ENCODE peak calls at places on chromosomes 1 and 21, in ten cellular contexts. H, X, K, D, N, V, F, B, W and S are unnamed samples.
A peak's percentile ranks its signal among the peaks of the same experiment; 100 is the strongest.

GRCh38 chr1:109537450-109538178 is 2.1 kb upstream of the GPR61 start:
- DNase-seq in H (no peak), X (no peak), K (no peak), D (no peak), N (no peak), V (no peak), F (no peak), B (no peak), W (no peak), S (no peak)

GRCh38 chr1:230868736-230869385 is 540 bp upstream of the C1orf198 start:
- DNase-seq in H (peak; percentile 47), X (no peak), K (peak; percentile 78), D (peak; percentile 4), N (no peak), V (peak; percentile 24), F (peak; percentile 71), B (peak; percentile 71), W (no peak), S (no peak)

GRCh38 chr1:242011879-242012674 is 13.2 kb upstream of the MAP1LC3C start:
- DNase-seq in H (peak; percentile 59), X (no peak), K (no peak), D (no peak), N (no peak), V (no peak), F (no peak), B (no peak), W (no peak), S (peak; percentile 34)

GRCh38 chr1:212261361-212261929 is 23.8 kb upstream of the PPP2R5A start:
- DNase-seq in H (no peak), X (no peak), K (peak; percentile 27), D (no peak), N (no peak), V (no peak), F (no peak), B (peak; percentile 40), W (no peak), S (no peak)

GRCh38 chr1:10341062-10341600 is 57.7 kb upstream of the PGD start:
- DNase-seq in H (no peak), X (no peak), K (no peak), D (no peak), N (no peak), V (no peak), F (no peak), B (no peak), W (no peak), S (no peak)

GRCh38 chr1:67956096-67956495 is 94.3 kb downstream of the DIRAS3 start:
- DNase-seq in H (peak; percentile 27), X (no peak), K (no peak), D (no peak), N (no peak), V (no peak), F (no peak), B (no peak), W (no peak), S (no peak)

GRCh38 chr1:10046356-10047085 is 13.8 kb downstream of the UBE4B start:
- DNase-seq in H (no peak), X (no peak), K (no peak), D (no peak), N (peak; percentile 16), V (no peak), F (no peak), B (no peak), W (no peak), S (no peak)

GRCh38 chr21:25342811-25343210 is 264.5 kb downstream of the MRPL39 start:
- DNase-seq in H (peak; percentile 44), X (no peak), K (no peak), D (no peak), N (no peak), V (no peak), F (no peak), B (no peak), W (peak; percentile 28), S (peak; percentile 76)

GRCh38 chr1:88777604-88778149 is 93.6 kb downstream of the PKN2 start:
- DNase-seq in H (no peak), X (no peak), K (no peak), D (no peak), N (no peak), V (no peak), F (no peak), B (no peak), W (no peak), S (no peak)

GRCh38 chr1:40884055-40884795 is 22.1 kb upstream of the CITED4 start:
- DNase-seq in H (peak; percentile 27), X (no peak), K (no peak), D (no peak), N (no peak), V (no peak), F (peak; percentile 36), B (no peak), W (no peak), S (no peak)

GRCh38 chr1:40313329-40313957 is 3.6 kb downstream of the COL9A2 start:
- DNase-seq in H (peak; percentile 66), X (no peak), K (no peak), D (no peak), N (no peak), V (peak; percentile 62), F (no peak), B (no peak), W (no peak), S (peak; percentile 53)

GRCh38 chr1:231695439-231696255 is 69.1 kb downstream of the DISC1 start:
- DNase-seq in H (peak; percentile 70), X (no peak), K (no peak), D (no peak), N (no peak), V (peak; percentile 68), F (no peak), B (no peak), W (no peak), S (peak; percentile 59)

GRCh38 chr1:109654519-109654918 is 1.4 kb upstream of the GSTM4 start:
- DNase-seq in H (no peak), X (no peak), K (no peak), D (no peak), N (no peak), V (no peak), F (no peak), B (no peak), W (no peak), S (no peak)

DNA sequence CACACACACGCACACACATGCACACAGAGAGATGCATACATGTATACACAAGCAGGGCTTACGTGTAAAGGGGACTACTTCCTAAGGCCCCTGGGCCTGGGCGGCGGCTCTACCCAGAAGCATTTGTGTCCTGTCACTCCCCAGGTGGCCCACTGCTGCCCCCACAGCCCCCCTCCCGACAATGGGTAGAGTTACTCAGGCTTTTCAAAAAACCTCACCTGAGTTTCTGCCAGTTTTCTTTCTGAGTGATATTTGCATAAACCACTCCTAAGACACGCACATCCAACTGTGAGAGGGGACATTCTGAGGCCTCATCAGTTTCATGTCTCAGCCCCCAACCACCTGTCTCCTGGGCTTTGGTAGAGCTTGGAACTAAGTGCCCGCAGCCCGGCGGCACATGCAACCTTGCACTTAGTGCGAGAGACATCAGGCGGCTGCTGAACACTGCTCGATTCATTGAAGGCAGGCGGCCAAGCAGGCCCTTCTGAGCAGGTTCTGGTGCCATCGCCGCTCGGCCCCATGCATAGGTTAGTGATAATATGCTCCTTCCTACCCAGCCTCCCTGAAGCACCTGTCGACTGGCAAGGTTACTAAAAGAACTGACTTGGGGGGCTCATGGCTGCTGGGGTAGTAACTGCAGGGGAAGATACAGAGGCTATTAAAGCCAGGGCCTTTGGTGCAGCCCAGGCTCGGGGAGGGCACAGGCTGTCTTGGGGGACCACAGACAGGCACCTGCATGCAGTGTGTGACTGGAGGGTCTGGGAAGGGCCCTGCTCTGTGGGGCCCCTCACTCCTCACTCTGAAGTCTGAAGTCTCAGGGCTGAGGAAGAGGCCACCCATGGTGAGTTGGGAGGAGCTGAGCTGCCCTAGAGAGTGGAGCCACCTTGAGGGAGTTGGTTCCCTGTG is 364.2 kb upstream of the VAMP3 start:
- DNase-seq in H (no peak), X (no peak), K (no peak), D (no peak), N (no peak), V (no peak), F (no peak), B (no peak), W (no peak), S (no peak)
- TF ChIP-seq CTCF in H (no peak), X (no peak), K (no peak), D (no peak), N (no peak), V (no peak), F (no peak), B (no peak), W (no peak), S (no peak)

DNA sequence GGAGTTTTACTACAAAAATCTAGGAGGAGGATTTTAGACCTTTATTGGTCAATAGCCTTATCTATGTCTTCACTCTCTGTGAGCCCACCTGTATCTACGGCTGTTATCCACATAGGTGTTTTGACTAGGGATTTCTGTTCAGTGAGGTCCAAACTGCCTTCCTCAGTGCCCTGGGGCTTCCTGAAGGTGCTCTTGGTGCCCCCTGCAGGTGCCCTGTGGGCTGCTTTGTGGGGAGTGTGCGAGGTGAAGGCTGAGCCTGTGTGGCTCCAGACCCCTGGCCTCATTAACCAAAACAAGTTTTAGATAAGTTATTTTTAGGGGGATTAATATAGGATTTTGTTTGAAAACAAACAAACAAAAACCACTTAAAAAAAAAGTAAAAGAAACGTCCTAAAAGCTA is 122.5 kb downstream of the KIF26B start:
- DNase-seq in H (no peak), X (peak; percentile 34), K (peak; percentile 59), D (no peak), N (no peak), V (no peak), F (no peak), B (no peak), W (no peak), S (no peak)
- TF ChIP-seq CTCF in H (no peak), X (peak; percentile 17), K (peak; percentile 35), D (no peak), N (no peak), V (no peak), F (peak; percentile 9), B (no peak), W (no peak), S (no peak)

GRCh38 chr21:14058566-14058965 is 152.2 kb downstream of the LIPI start:
- DNase-seq in H (no peak), X (no peak), K (no peak), D (no peak), N (no peak), V (no peak), F (no peak), B (no peak), W (no peak), S (no peak)
- TF ChIP-seq CTCF in H (no peak), X (no peak), K (no peak), D (no peak), N (no peak), V (no peak), F (no peak), B (no peak), W (no peak), S (no peak)

DNA sequence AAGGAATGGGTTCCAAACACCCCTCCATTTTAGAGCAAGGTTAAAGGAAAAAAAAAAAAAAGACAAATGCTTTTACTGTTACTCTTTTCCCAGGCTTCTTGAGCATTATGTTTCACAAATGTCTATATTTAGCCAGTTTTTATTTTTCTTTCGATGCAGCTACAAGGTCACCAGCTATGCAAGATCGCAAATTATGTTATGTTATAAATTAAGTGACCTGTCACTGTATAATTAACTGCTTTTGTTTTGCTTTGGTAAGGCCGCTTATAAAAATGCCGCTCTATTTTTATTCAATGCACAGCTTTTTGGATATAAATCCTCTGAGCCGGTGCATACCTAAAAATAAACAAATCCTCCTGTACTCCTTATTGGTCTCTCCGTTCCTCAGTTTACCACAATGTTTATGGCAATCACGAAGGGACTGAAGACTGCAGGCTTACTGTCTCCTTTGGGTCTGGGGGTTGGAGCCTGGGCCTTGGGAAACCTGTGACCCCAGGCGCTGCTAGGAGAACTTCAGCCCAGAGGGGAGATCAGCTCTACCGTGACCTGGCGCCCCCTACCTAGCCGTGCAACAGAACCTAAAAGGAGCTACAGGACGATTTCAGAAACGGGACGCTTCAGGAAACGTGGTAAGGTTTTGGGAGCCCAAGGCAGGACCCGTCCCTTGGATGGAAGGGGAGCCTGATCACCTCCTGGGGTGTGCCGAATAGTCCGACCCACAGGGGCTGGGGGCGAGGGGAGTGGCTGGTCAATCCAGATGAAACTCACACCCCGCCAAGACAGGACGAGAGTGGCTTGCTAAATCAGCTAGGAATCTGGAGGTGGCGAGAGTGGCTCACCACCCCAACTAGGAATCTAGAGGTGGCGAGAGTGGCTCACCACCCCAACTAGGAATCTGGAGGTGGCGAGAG is 101.2 kb upstream of the CD55 start:
- DNase-seq in H (no peak), X (no peak), K (no peak), D (no peak), N (no peak), V (no peak), F (peak; percentile 9), B (no peak), W (no peak), S (no peak)
- TF ChIP-seq CTCF in H (no peak), X (no peak), K (no peak), D (no peak), N (no peak), V (no peak), F (no peak), B (no peak), W (no peak), S (no peak)